ENCODE peak calls at places on chromosome 1, in seven cellular contexts. One of them, this sample, is unnamed.

GRCh38 chr1:6127587-6128163 is 52.4 kb downstream of the CHD5 start:
- DNase-seq in tibial nerve: peak; percentile 22
- DNase-seq in spleen: peak; percentile 86
- DNase-seq in omental fat pad: peak; percentile 32
- DNase-seq in HFFc6: peak; percentile 19
- DNase-seq in fibroblast of the aortic adventitia: peak; percentile 30
- DNase-seq in WERI-Rb-1: peak; percentile 59
- DNase-seq in this sample: no peak

GRCh38 chr1:21586926-21587601 is 77.8 kb downstream of the ALPL start:
- DNase-seq in tibial nerve: peak; percentile 11
- DNase-seq in spleen: no peak
- DNase-seq in omental fat pad: peak; percentile 56
- DNase-seq in HFFc6: peak; percentile 82
- DNase-seq in fibroblast of the aortic adventitia: peak; percentile 78
- DNase-seq in WERI-Rb-1: peak; percentile 77
- DNase-seq in this sample: peak; percentile 42

GRCh38 chr1:152035406-152036315 is 1.1 kb downstream of the S100A11 start:
- DNase-seq in tibial nerve: no peak
- DNase-seq in spleen: no peak
- DNase-seq in omental fat pad: no peak
- DNase-seq in HFFc6: no peak
- DNase-seq in fibroblast of the aortic adventitia: peak; percentile 49
- DNase-seq in WERI-Rb-1: no peak
- DNase-seq in this sample: no peak

GRCh38 chr1:25563330-25564215 is 20.2 kb downstream of the LDLRAP1 start:
- DNase-seq in tibial nerve: no peak
- DNase-seq in spleen: peak; percentile 84
- DNase-seq in omental fat pad: no peak
- DNase-seq in HFFc6: no peak
- DNase-seq in fibroblast of the aortic adventitia: no peak
- DNase-seq in WERI-Rb-1: no peak
- DNase-seq in this sample: no peak

GRCh38 chr1:115237507-115237906 is 100.5 kb downstream of the NGF start:
- DNase-seq in tibial nerve: no peak
- DNase-seq in spleen: no peak
- DNase-seq in omental fat pad: no peak
- DNase-seq in HFFc6: peak; percentile 87
- DNase-seq in fibroblast of the aortic adventitia: peak; percentile 53
- DNase-seq in WERI-Rb-1: no peak
- DNase-seq in this sample: no peak

GRCh38 chr1:46613661-46614603 is 2.7 kb downstream of the MOB3C start:
- DNase-seq in tibial nerve: peak; percentile 91
- DNase-seq in spleen: peak; percentile 93
- DNase-seq in omental fat pad: peak; percentile 68
- DNase-seq in HFFc6: peak; percentile 18
- DNase-seq in fibroblast of the aortic adventitia: peak; percentile 82
- DNase-seq in WERI-Rb-1: no peak
- DNase-seq in this sample: peak; percentile 54

GRCh38 chr1:3910769-3911520 is 10.9 kb upstream of the C1orf174 start:
- DNase-seq in tibial nerve: peak; percentile 36
- DNase-seq in spleen: peak; percentile 92
- DNase-seq in omental fat pad: no peak
- DNase-seq in HFFc6: peak; percentile 30
- DNase-seq in fibroblast of the aortic adventitia: peak; percentile 42
- DNase-seq in WERI-Rb-1: peak; percentile 94
- DNase-seq in this sample: peak; percentile 2

GRCh38 chr1:39690225-39690624 is 1.0 kb downstream of the HPCAL4 start:
- DNase-seq in tibial nerve: no peak
- DNase-seq in spleen: no peak
- DNase-seq in omental fat pad: no peak
- DNase-seq in HFFc6: no peak
- DNase-seq in fibroblast of the aortic adventitia: no peak
- DNase-seq in WERI-Rb-1: no peak
- DNase-seq in this sample: no peak

GRCh38 chr1:192521734-192522133 is 53.8 kb upstream of the RGS1 start:
- DNase-seq in tibial nerve: peak; percentile 47
- DNase-seq in spleen: no peak
- DNase-seq in omental fat pad: no peak
- DNase-seq in HFFc6: no peak
- DNase-seq in fibroblast of the aortic adventitia: no peak
- DNase-seq in WERI-Rb-1: no peak
- DNase-seq in this sample: no peak

GRCh38 chr1:41805771-41806471 is 112.8 kb downstream of the HIVEP3 start:
- DNase-seq in tibial nerve: no peak
- DNase-seq in spleen: no peak
- DNase-seq in omental fat pad: no peak
- DNase-seq in HFFc6: no peak
- DNase-seq in fibroblast of the aortic adventitia: no peak
- DNase-seq in WERI-Rb-1: no peak
- DNase-seq in this sample: no peak

GRCh38 chr1:242017580-242018233 is 18.8 kb upstream of the MAP1LC3C start:
- DNase-seq in tibial nerve: peak; percentile 65
- DNase-seq in spleen: peak; percentile 69
- DNase-seq in omental fat pad: no peak
- DNase-seq in HFFc6: no peak
- DNase-seq in fibroblast of the aortic adventitia: peak; percentile 61
- DNase-seq in WERI-Rb-1: peak; percentile 75
- DNase-seq in this sample: no peak

GRCh38 chr1:81305997-81306452 is 494.7 kb upstream of the ADGRL2 start:
- DNase-seq in tibial nerve: peak; percentile 5
- DNase-seq in spleen: no peak
- DNase-seq in omental fat pad: no peak
- DNase-seq in HFFc6: peak; percentile 22
- DNase-seq in fibroblast of the aortic adventitia: peak; percentile 60
- DNase-seq in WERI-Rb-1: peak; percentile 44
- DNase-seq in this sample: peak; percentile 34

GRCh38 chr1:209633335-209633997 is 18.8 kb downstream of the LAMB3 start:
- DNase-seq in tibial nerve: no peak
- DNase-seq in spleen: no peak
- DNase-seq in omental fat pad: no peak
- DNase-seq in HFFc6: peak; percentile 59
- DNase-seq in fibroblast of the aortic adventitia: no peak
- DNase-seq in WERI-Rb-1: no peak
- DNase-seq in this sample: no peak

GRCh38 chr1:39154553-39155361 is 49.7 kb upstream of the MACF1 start:
- DNase-seq in tibial nerve: peak; percentile 36
- DNase-seq in spleen: no peak
- DNase-seq in omental fat pad: no peak
- DNase-seq in HFFc6: peak; percentile 63
- DNase-seq in fibroblast of the aortic adventitia: peak; percentile 96
- DNase-seq in WERI-Rb-1: no peak
- DNase-seq in this sample: peak; percentile 67

GRCh38 chr1:5833911-5834310 is 158.3 kb downstream of the NPHP4 start:
- DNase-seq in tibial nerve: no peak
- DNase-seq in spleen: no peak
- DNase-seq in omental fat pad: no peak
- DNase-seq in HFFc6: no peak
- DNase-seq in fibroblast of the aortic adventitia: no peak
- DNase-seq in WERI-Rb-1: no peak
- DNase-seq in this sample: no peak

GRCh38 chr1:157252473-157252872 is 114.3 kb upstream of the ETV3 start:
- DNase-seq in tibial nerve: no peak
- DNase-seq in spleen: no peak
- DNase-seq in omental fat pad: no peak
- DNase-seq in HFFc6: no peak
- DNase-seq in fibroblast of the aortic adventitia: no peak
- DNase-seq in WERI-Rb-1: no peak
- DNase-seq in this sample: no peak

GRCh38 chr1:39659110-39659509 is 12.8 kb downstream of the NT5C1A start:
- DNase-seq in tibial nerve: no peak
- DNase-seq in spleen: no peak
- DNase-seq in omental fat pad: no peak
- DNase-seq in HFFc6: no peak
- DNase-seq in fibroblast of the aortic adventitia: no peak
- DNase-seq in WERI-Rb-1: no peak
- DNase-seq in this sample: no peak

GRCh38 chr1:72649974-72650373 is 367.6 kb upstream of the NEGR1 start:
- DNase-seq in tibial nerve: no peak
- DNase-seq in spleen: no peak
- DNase-seq in omental fat pad: no peak
- DNase-seq in HFFc6: peak; percentile 12
- DNase-seq in fibroblast of the aortic adventitia: peak; percentile 64
- DNase-seq in WERI-Rb-1: no peak
- DNase-seq in this sample: no peak

GRCh38 chr1:162918111-162918754 is 57.3 kb upstream of the CCDC190 start:
- DNase-seq in tibial nerve: no peak
- DNase-seq in spleen: no peak
- DNase-seq in omental fat pad: no peak
- DNase-seq in HFFc6: no peak
- DNase-seq in fibroblast of the aortic adventitia: no peak
- DNase-seq in WERI-Rb-1: no peak
- DNase-seq in this sample: no peak

GRCh38 chr1:162916407-162916806 is 55.4 kb upstream of the CCDC190 start:
- DNase-seq in tibial nerve: no peak
- DNase-seq in spleen: no peak
- DNase-seq in omental fat pad: no peak
- DNase-seq in HFFc6: peak; percentile 48
- DNase-seq in fibroblast of the aortic adventitia: peak; percentile 87
- DNase-seq in WERI-Rb-1: no peak
- DNase-seq in this sample: no peak

GRCh38 chr1:162921311-162921710 is 60.3 kb upstream of the CCDC190 start:
- DNase-seq in tibial nerve: no peak
- DNase-seq in spleen: no peak
- DNase-seq in omental fat pad: no peak
- DNase-seq in HFFc6: no peak
- DNase-seq in fibroblast of the aortic adventitia: no peak
- DNase-seq in WERI-Rb-1: no peak
- DNase-seq in this sample: no peak

GRCh38 chr1:162916821-162917613 is 56.0 kb upstream of the CCDC190 start:
- DNase-seq in tibial nerve: no peak
- DNase-seq in spleen: no peak
- DNase-seq in omental fat pad: no peak
- DNase-seq in HFFc6: no peak
- DNase-seq in fibroblast of the aortic adventitia: no peak
- DNase-seq in WERI-Rb-1: no peak
- DNase-seq in this sample: no peak

GRCh38 chr1:162919043-162919442 is 58.1 kb upstream of the CCDC190 start:
- DNase-seq in tibial nerve: no peak
- DNase-seq in spleen: no peak
- DNase-seq in omental fat pad: no peak
- DNase-seq in HFFc6: no peak
- DNase-seq in fibroblast of the aortic adventitia: no peak
- DNase-seq in WERI-Rb-1: no peak
- DNase-seq in this sample: no peak
- TF ChIP-seq CTCF in tibial nerve: no peak
- TF ChIP-seq CTCF in spleen: no peak
- TF ChIP-seq CTCF in omental fat pad: no peak
- TF ChIP-seq CTCF in HFFc6: no peak
- TF ChIP-seq CTCF in fibroblast of the aortic adventitia: no peak
- TF ChIP-seq CTCF in WERI-Rb-1: no peak
- TF ChIP-seq CTCF in this sample: no peak

GRCh38 chr1:32933742-32934322 is 30.8 kb downstream of the RNF19B start:
- DNase-seq in tibial nerve: peak; percentile 32
- DNase-seq in spleen: no peak
- DNase-seq in omental fat pad: no peak
- DNase-seq in HFFc6: peak; percentile 30
- DNase-seq in fibroblast of the aortic adventitia: peak; percentile 59
- DNase-seq in WERI-Rb-1: peak; percentile 28
- DNase-seq in this sample: no peak
- TF ChIP-seq CTCF in tibial nerve: peak; percentile 2
- TF ChIP-seq CTCF in spleen: no peak
- TF ChIP-seq CTCF in omental fat pad: no peak
- TF ChIP-seq CTCF in HFFc6: peak; percentile 58
- TF ChIP-seq CTCF in fibroblast of the aortic adventitia: no peak
- TF ChIP-seq CTCF in WERI-Rb-1: no peak
- TF ChIP-seq CTCF in this sample: no peak

GRCh38 chr1:166789286-166789685 is 50.0 kb upstream of the POGK start:
- DNase-seq in tibial nerve: no peak
- DNase-seq in spleen: no peak
- DNase-seq in omental fat pad: no peak
- DNase-seq in HFFc6: no peak
- DNase-seq in fibroblast of the aortic adventitia: no peak
- DNase-seq in WERI-Rb-1: no peak
- DNase-seq in this sample: no peak

DNA sequence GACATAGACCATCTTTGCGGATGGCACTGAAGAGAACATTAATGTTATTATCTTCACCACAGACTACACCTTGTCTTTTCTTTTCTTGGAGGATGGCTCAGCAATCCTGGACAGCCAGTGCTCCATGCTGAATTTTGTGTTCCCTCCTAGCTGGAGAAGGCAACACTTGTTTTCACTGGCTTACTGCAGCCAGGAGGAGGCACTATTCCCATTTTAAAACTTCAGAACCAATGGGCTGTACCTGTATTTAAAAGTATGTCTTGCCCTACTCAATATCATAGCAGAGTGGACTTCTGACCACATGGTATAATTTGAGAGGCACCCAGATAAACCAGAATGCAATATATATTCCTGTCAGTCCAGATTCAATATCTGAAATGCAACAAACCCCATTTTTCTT is 53.3 kb upstream of the POGK start:
- DNase-seq in tibial nerve: no peak
- DNase-seq in spleen: no peak
- DNase-seq in omental fat pad: no peak
- DNase-seq in HFFc6: no peak
- DNase-seq in fibroblast of the aortic adventitia: no peak
- DNase-seq in WERI-Rb-1: no peak
- DNase-seq in this sample: no peak
- TF ChIP-seq CTCF in tibial nerve: no peak
- TF ChIP-seq CTCF in spleen: no peak
- TF ChIP-seq CTCF in omental fat pad: no peak
- TF ChIP-seq CTCF in HFFc6: peak; percentile 37
- TF ChIP-seq CTCF in fibroblast of the aortic adventitia: no peak
- TF ChIP-seq CTCF in WERI-Rb-1: no peak
- TF ChIP-seq CTCF in this sample: no peak

GRCh38 chr1:75796376-75797272 is at the start of gene MSH4:
- DNase-seq in tibial nerve: no peak
- DNase-seq in spleen: peak; percentile 79
- DNase-seq in omental fat pad: no peak
- DNase-seq in HFFc6: no peak
- DNase-seq in fibroblast of the aortic adventitia: no peak
- DNase-seq in WERI-Rb-1: no peak
- DNase-seq in this sample: no peak

GRCh38 chr1:75797273-75797588 is 549 bp downstream of the MSH4 start:
- DNase-seq in tibial nerve: no peak
- DNase-seq in spleen: no peak
- DNase-seq in omental fat pad: no peak
- DNase-seq in HFFc6: no peak
- DNase-seq in fibroblast of the aortic adventitia: no peak
- DNase-seq in WERI-Rb-1: no peak
- DNase-seq in this sample: no peak

GRCh38 chr1:75792091-75792490 is 4.6 kb upstream of the MSH4 start:
- DNase-seq in tibial nerve: no peak
- DNase-seq in spleen: no peak
- DNase-seq in omental fat pad: no peak
- DNase-seq in HFFc6: no peak
- DNase-seq in fibroblast of the aortic adventitia: no peak
- DNase-seq in WERI-Rb-1: no peak
- DNase-seq in this sample: no peak

GRCh38 chr1:75795703-75796193 is 934 bp upstream of the MSH4 start:
- DNase-seq in tibial nerve: no peak
- DNase-seq in spleen: no peak
- DNase-seq in omental fat pad: no peak
- DNase-seq in HFFc6: no peak
- DNase-seq in fibroblast of the aortic adventitia: no peak
- DNase-seq in WERI-Rb-1: no peak
- DNase-seq in this sample: no peak

DNA sequence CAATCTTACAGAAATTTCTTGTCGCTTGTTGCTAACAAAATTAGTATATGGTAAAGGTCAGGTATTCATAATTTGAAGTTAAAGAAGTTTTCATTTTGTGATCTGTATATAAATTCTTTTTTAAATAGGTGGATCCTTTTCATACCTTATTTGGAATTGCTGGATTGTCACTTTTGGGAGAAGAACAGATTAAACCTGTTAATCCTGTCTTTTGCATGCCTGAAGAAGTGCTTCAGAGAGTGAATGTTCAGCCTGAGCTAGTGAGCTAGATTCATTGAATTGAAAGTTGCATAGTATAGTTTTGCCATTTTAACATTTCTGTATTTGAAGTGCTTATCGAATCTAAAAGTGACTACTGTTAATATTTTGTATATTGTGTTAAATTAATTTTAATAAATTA is 2.3 kb upstream of the MSH4 start:
- DNase-seq in tibial nerve: no peak
- DNase-seq in spleen: no peak
- DNase-seq in omental fat pad: no peak
- DNase-seq in HFFc6: no peak
- DNase-seq in fibroblast of the aortic adventitia: no peak
- DNase-seq in WERI-Rb-1: no peak
- DNase-seq in this sample: no peak
- TF ChIP-seq CTCF in tibial nerve: no peak
- TF ChIP-seq CTCF in spleen: no peak
- TF ChIP-seq CTCF in omental fat pad: no peak
- TF ChIP-seq CTCF in HFFc6: no peak
- TF ChIP-seq CTCF in fibroblast of the aortic adventitia: no peak
- TF ChIP-seq CTCF in WERI-Rb-1: no peak
- TF ChIP-seq CTCF in this sample: no peak

This sample was measured in AG09319.